ENCODE peak calls at places on chromosomes 3 and 15, in four cellular contexts. O, X, F and B are unnamed samples.

GRCh38 chr3:75886971-75887526 is 101.7 kb upstream of the ZNF717 start:
- DNase-seq in O (no peak), X (no peak), F (no peak), B (no peak)

GRCh38 chr15:39156166-39156565 is 424.7 kb upstream of the THBS1 start:
- DNase-seq in O (no peak), X (no peak), F (no peak), B (no peak)

GRCh38 chr3:187741403-187742350 is 3.6 kb downstream of the BCL6 start:
- DNase-seq in O (peak; percentile 72), X (peak; percentile 67), F (peak; percentile 52), B (peak; percentile 76)

GRCh38 chr3:190562866-190563525 is 49.1 kb downstream of the IL1RAP start:
- DNase-seq in O (no peak), X (no peak), F (no peak), B (no peak)

GRCh38 chr15:33076937-33077336 is 117.6 kb downstream of the FMN1 start:
- DNase-seq in O (no peak), X (no peak), F (no peak), B (no peak)

GRCh38 chr3:114380233-114380645 is 86.4 kb downstream of the TIGIT start:
- DNase-seq in O (peak; percentile 6), X (no peak), F (no peak), B (no peak)

GRCh38 chr3:108345492-108346205 is 49.3 kb downstream of the HHLA2 start:
- DNase-seq in O (no peak), X (no peak), F (no peak), B (no peak)

GRCh38 chr3:183328823-183329222 is 75.8 kb downstream of the B3GNT5 start:
- DNase-seq in O (no peak), X (no peak), F (no peak), B (no peak)

GRCh38 chr3:194407423-194407822 is 8.4 kb upstream of the GP5 start:
- DNase-seq in O (no peak), X (no peak), F (no peak), B (peak; percentile 7)

GRCh38 chr15:100215031-100215842 is 126.5 kb downstream of the ADAMTS17 start:
- DNase-seq in O (no peak), X (no peak), F (no peak), B (no peak)

GRCh38 chr15:49436786-49437185 is 13.7 kb downstream of the FGF7 start:
- DNase-seq in O (no peak), X (no peak), F (no peak), B (no peak)

GRCh38 chr3:143239026-143239425 is 119.5 kb downstream of the CHST2 start:
- DNase-seq in O (no peak), X (no peak), F (no peak), B (no peak)

GRCh38 chr3:45933586-45933985 is 9.7 kb upstream of the CXCR6 start:
- DNase-seq in O (no peak), X (no peak), F (no peak), B (no peak)

GRCh38 chr15:101014276-101014675 is 95.1 kb downstream of the LRRK1 start:
- DNase-seq in O (no peak), X (no peak), F (no peak), B (no peak)

GRCh38 chr15:69893863-69894262 is 203.9 kb downstream of the TLE3 start:
- DNase-seq in O (no peak), X (peak; percentile 30), F (peak; percentile 12), B (no peak)

GRCh38 chr3:125186261-125186770 is 26.2 kb downstream of the SLC12A8 start:
- DNase-seq in O (no peak), X (no peak), F (no peak), B (no peak)

GRCh38 chr15:83364541-83364940 is 80.1 kb upstream of the BNC1 start:
- DNase-seq in O (no peak), X (no peak), F (no peak), B (no peak)

GRCh38 chr3:14482271-14482721 is 57.8 kb downstream of the GRIP2 start:
- DNase-seq in O (no peak), X (no peak), F (no peak), B (no peak)

GRCh38 chr15:66171891-66172290 is 81.7 kb downstream of the MEGF11 start:
- DNase-seq in O (no peak), X (no peak), F (no peak), B (no peak)

GRCh38 chr15:90869601-90870353 is 1.4 kb downstream of the FURIN start:
- DNase-seq in O (peak; percentile 73), X (peak; percentile 69), F (peak; percentile 75), B (no peak)

GRCh38 chr15:69150336-69150735 is 10.1 kb upstream of the GLCE start:
- DNase-seq in O (no peak), X (no peak), F (no peak), B (no peak)

GRCh38 chr3:14468621-14468981 is 66.2 kb downstream of the SLC6A6 start:
- DNase-seq in O (no peak), X (no peak), F (no peak), B (no peak)

GRCh38 chr15:37764733-37765191 is 169.7 kb upstream of the TMCO5A start:
- DNase-seq in O (peak; percentile 49), X (peak; percentile 25), F (peak; percentile 54), B (peak; percentile 35)

GRCh38 chr3:107142171-107142570 is 235.1 kb upstream of the CCDC54 start:
- DNase-seq in O (no peak), X (no peak), F (no peak), B (no peak)

GRCh38 chr3:197463279-197463678 is 92.5 kb downstream of the BDH1 start:
- DNase-seq in O (no peak), X (no peak), F (no peak), B (no peak)

GRCh38 chr15:97893988-97894387 is 66.5 kb upstream of the ARRDC4 start:
- DNase-seq in O (no peak), X (no peak), F (no peak), B (no peak)

GRCh38 chr3:187746479-187747335 is 1.4 kb upstream of the BCL6 start:
- DNase-seq in O (no peak), X (no peak), F (no peak), B (no peak)

GRCh38 chr3:50212502-50212901 is 7.4 kb downstream of the SLC38A3 start:
- DNase-seq in O (no peak), X (peak; percentile 50), F (no peak), B (no peak)

DNA sequence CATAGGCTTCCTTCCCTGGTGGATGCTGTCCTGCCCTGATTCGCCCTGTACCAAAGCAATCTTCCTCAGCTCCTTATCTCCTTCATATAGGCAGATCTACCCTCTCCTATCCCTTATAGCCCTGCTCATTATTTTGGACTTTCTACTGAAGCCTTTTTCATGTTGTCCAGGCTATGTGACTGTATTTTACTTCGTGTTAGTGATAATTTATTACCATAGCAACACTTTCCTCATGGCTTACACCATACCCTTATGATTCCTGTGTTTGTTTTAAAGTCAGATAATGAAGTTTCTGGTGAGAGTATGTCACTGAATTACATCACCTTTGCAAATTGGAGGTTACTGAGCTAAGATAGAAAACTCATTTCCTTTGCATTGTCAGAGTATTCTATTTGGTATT is 352.6 kb downstream of the NLGN1 start:
- DNase-seq in O (no peak), X (no peak), F (no peak), B (no peak)
- TF ChIP-seq HMGXB4 in O (no peak), X (no peak), F (no peak), B (no peak)

GRCh38 chr3:120168611-120169010 is 74.4 kb upstream of the GSK3B start:
- DNase-seq in O (no peak), X (no peak), F (no peak), B (no peak)
- TF ChIP-seq HMGXB4 in O (no peak), X (no peak), F (no peak), B (no peak)

DNA sequence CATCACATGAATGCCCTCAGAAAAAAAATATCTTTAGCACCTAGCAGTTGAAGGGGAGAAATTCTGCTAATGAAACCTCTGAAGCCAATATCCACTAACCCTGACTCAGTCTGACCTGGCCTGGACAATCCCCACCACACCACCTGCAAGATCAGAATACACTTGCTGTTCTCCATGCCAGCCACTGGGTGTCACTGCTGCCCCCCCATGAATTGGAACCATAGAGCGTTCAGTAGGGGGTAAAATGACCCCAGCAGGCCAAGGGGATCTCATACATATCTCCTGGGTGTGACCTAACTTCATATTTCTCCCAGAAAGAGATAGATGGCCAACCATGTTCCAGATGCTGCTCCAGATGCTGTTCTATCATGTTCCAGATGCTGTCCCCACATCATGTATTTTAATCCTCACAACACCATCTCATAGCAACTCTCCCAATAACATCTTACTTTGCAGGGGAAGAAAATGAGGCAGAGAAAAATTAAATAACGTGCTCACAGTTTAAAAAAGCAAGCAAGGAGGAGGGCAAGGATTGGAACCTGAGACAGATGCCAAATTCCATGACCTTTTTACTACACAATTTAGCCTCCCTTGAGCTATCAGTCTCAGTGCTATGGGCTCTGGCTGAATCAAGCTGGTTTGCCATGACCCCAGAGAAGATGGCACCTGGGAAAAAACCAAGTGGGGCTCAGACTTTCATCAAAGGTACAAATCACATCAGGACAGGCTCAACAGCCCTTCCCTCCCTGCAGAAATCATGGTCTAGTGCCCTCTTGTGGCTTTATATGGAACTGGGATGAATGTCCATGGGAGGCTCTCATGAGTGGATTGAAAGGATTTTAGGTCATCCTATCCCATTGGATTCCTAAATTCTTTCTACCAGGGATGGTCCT is 12.4 kb downstream of the NTRK3 start:
- DNase-seq in O (peak; percentile 62), X (peak; percentile 37), F (peak; percentile 68), B (peak; percentile 28)
- TF ChIP-seq HMGXB4 in O (no peak), X (no peak), F (no peak), B (no peak)

GRCh38 chr3:64666171-64666581 is 21.6 kb downstream of the ADAMTS9 start:
- DNase-seq in O (peak; percentile 11), X (no peak), F (no peak), B (no peak)
- TF ChIP-seq HMGXB4 in O (no peak), X (no peak), F (no peak), B (no peak)

DNA sequence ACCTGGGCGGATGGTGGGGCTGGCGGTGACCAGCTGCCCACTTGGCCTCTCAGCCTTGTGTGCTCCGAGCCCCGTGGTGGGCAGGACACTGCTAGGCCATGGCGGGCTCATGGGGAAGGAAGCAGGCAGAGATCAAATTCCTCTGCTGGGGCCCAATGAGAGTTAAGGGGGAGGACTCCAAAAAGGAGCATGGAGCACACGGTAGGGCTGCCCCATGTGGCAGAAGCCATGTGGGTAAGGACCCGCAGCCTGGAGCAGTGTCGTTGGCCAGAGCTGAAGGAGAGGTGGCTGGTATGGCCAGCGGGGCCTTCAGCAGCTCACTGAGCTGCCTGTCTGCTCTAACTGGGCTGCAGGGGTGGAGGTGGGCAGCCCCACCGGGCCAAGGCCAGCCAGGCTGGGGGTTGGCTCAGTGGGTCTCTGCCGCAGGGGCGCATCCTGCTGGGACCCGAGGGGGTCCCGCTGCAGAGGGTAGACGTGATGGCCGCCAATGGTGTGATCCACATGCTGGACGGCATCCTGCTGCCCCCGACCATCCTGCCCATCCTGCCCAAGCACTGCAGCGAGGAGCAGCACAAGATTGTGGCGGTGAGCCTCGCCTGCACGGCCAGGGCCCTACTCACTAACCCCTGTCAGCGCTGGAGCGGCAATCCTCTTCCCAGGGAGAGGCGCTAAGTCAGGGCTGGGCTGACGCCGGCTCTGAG is 11.3 kb downstream of the STAB1 start:
- DNase-seq in O (no peak), X (no peak), F (no peak), B (no peak)
- TF ChIP-seq HMGXB4 in O (no peak), X (no peak), F (no peak), B (no peak)

GRCh38 chr3:44206301-44206700 is 35.4 kb upstream of the TOPAZ1 start:
- DNase-seq in O (no peak), X (no peak), F (no peak), B (no peak)

GRCh38 chr3:44210967-44211366 is 30.7 kb upstream of the TOPAZ1 start:
- DNase-seq in O (no peak), X (no peak), F (no peak), B (no peak)

GRCh38 chr3:44208568-44208967 is 33.1 kb upstream of the TOPAZ1 start:
- DNase-seq in O (no peak), X (no peak), F (no peak), B (no peak)

GRCh38 chr3:44206862-44207652 is 34.6 kb upstream of the TOPAZ1 start:
- DNase-seq in O (no peak), X (no peak), F (no peak), B (no peak)

GRCh38 chr3:44208086-44208485 is 33.6 kb upstream of the TOPAZ1 start:
- DNase-seq in O (no peak), X (no peak), F (no peak), B (no peak)
- TF ChIP-seq HMGXB4 in O (no peak), X (no peak), F (no peak), B (no peak)